ENCODE peak calls at places on chromosomes 3 and 15, in seven cellular contexts. One of them, this sample, is unnamed.

GRCh38 chr15:62344806-62345539 is 179.9 kb upstream of the C2CD4B start:
- DNase-seq in SK-N-SH: peak
- DNase-seq in T47D: peak
- DNase-seq in HepG2: peak
- DNase-seq in HCT116: peak
- DNase-seq in K562: peak
- DNase-seq in GM12878: peak
- DNase-seq in this sample: peak

GRCh38 chr3:158368271-158368670 is 202.7 kb upstream of the MLF1 start:
- DNase-seq in T47D: peak
- DNase-seq in HepG2: peak
- DNase-seq in K562: no peak
- DNase-seq in GM12878: no peak
- DNase-seq in SK-N-SH: peak
- DNase-seq in HCT116: no peak
- DNase-seq in this sample: no peak

GRCh38 chr3:9792405-9793160 is at the start of the genes ARPC4 and TADA3:
- DNase-seq in SK-N-SH: peak
- DNase-seq in T47D: peak
- DNase-seq in K562: peak
- DNase-seq in HepG2: peak
- DNase-seq in HCT116: peak
- DNase-seq in GM12878: peak
- DNase-seq in this sample: peak

GRCh38 chr3:108403921-108404320 is 106.5 kb downstream of the MYH15 start:
- DNase-seq in K562: no peak
- DNase-seq in HCT116: no peak
- DNase-seq in GM12878: no peak
- DNase-seq in SK-N-SH: no peak
- DNase-seq in T47D: no peak
- DNase-seq in HepG2: no peak
- DNase-seq in this sample: no peak

GRCh38 chr3:39592306-39592705 is 124.8 kb downstream of the MOBP start:
- DNase-seq in HepG2: no peak
- DNase-seq in T47D: peak
- DNase-seq in K562: no peak
- DNase-seq in GM12878: no peak
- DNase-seq in HCT116: no peak
- DNase-seq in SK-N-SH: no peak
- DNase-seq in this sample: no peak

GRCh38 chr3:130878464-130878863 is 15.4 kb upstream of the ATP2C1 start:
- DNase-seq in HCT116: no peak
- DNase-seq in GM12878: no peak
- DNase-seq in HepG2: no peak
- DNase-seq in K562: no peak
- DNase-seq in T47D: no peak
- DNase-seq in SK-N-SH: no peak
- DNase-seq in this sample: no peak

GRCh38 chr15:70245932-70246622 is 148.4 kb upstream of the TLE3 start:
- DNase-seq in GM12878: peak
- DNase-seq in T47D: no peak
- DNase-seq in HCT116: peak
- DNase-seq in HepG2: no peak
- DNase-seq in SK-N-SH: no peak
- DNase-seq in K562: no peak
- DNase-seq in this sample: no peak

GRCh38 chr15:65055201-65055870 is 10.1 kb downstream of the SLC51B start:
- DNase-seq in HCT116: no peak
- DNase-seq in K562: no peak
- DNase-seq in GM12878: no peak
- DNase-seq in T47D: peak
- DNase-seq in HepG2: no peak
- DNase-seq in SK-N-SH: peak
- DNase-seq in this sample: no peak

GRCh38 chr3:190301591-190301990 is 20.7 kb downstream of the CLDN1 start:
- DNase-seq in GM12878: no peak
- DNase-seq in K562: no peak
- DNase-seq in SK-N-SH: no peak
- DNase-seq in HepG2: no peak
- DNase-seq in HCT116: no peak
- DNase-seq in T47D: no peak
- DNase-seq in this sample: no peak

GRCh38 chr15:56781666-56782065 is 48.4 kb upstream of the ZNF280D start:
- DNase-seq in HepG2: no peak
- DNase-seq in K562: no peak
- DNase-seq in HCT116: no peak
- DNase-seq in T47D: no peak
- DNase-seq in GM12878: no peak
- DNase-seq in SK-N-SH: no peak
- DNase-seq in this sample: no peak

GRCh38 chr3:17740703-17741102 is 1.7 kb downstream of the TBC1D5 start:
- DNase-seq in GM12878: no peak
- DNase-seq in SK-N-SH: peak
- DNase-seq in HepG2: peak
- DNase-seq in T47D: peak
- DNase-seq in HCT116: no peak
- DNase-seq in K562: peak
- DNase-seq in this sample: no peak

GRCh38 chr3:130866327-130866726 is 27.6 kb upstream of the ATP2C1 start:
- DNase-seq in K562: no peak
- DNase-seq in SK-N-SH: no peak
- DNase-seq in T47D: no peak
- DNase-seq in HCT116: no peak
- DNase-seq in GM12878: no peak
- DNase-seq in HepG2: peak
- DNase-seq in this sample: no peak

GRCh38 chr15:84819791-84820190 is 2.6 kb downstream of the ALPK3 start:
- DNase-seq in T47D: no peak
- DNase-seq in HCT116: no peak
- DNase-seq in K562: no peak
- DNase-seq in GM12878: no peak
- DNase-seq in HepG2: no peak
- DNase-seq in SK-N-SH: no peak
- DNase-seq in this sample: no peak

GRCh38 chr3:24958910-24959447 is 464.3 kb upstream of the THRB start:
- DNase-seq in SK-N-SH: peak
- DNase-seq in T47D: no peak
- DNase-seq in GM12878: no peak
- DNase-seq in HepG2: no peak
- DNase-seq in K562: no peak
- DNase-seq in HCT116: no peak
- DNase-seq in this sample: no peak

GRCh38 chr15:88950600-88951160 is 37.5 kb upstream of the MFGE8 start:
- DNase-seq in GM12878: no peak
- DNase-seq in HCT116: no peak
- DNase-seq in HepG2: no peak
- DNase-seq in SK-N-SH: no peak
- DNase-seq in K562: no peak
- DNase-seq in T47D: no peak
- DNase-seq in this sample: no peak

GRCh38 chr15:64151727-64152506 is at the start of gene SNX22:
- DNase-seq in HepG2: no peak
- DNase-seq in SK-N-SH: peak
- DNase-seq in HCT116: no peak
- DNase-seq in GM12878: no peak
- DNase-seq in T47D: peak
- DNase-seq in K562: no peak
- DNase-seq in this sample: no peak

GRCh38 chr15:61038387-61038786 is 190.7 kb downstream of the RORA start:
- DNase-seq in HCT116: no peak
- DNase-seq in K562: no peak
- DNase-seq in GM12878: no peak
- DNase-seq in T47D: peak
- DNase-seq in SK-N-SH: peak
- DNase-seq in HepG2: no peak
- DNase-seq in this sample: no peak

GRCh38 chr3:123143669-123144411 is 57.9 kb upstream of the SEC22A start:
- DNase-seq in K562: no peak
- DNase-seq in SK-N-SH: no peak
- DNase-seq in HCT116: no peak
- DNase-seq in HepG2: peak
- DNase-seq in T47D: no peak
- DNase-seq in GM12878: no peak
- DNase-seq in this sample: peak

GRCh38 chr3:145893331-145893730 is 267.7 kb downstream of the PLOD2 start:
- DNase-seq in HCT116: no peak
- DNase-seq in GM12878: no peak
- DNase-seq in K562: no peak
- DNase-seq in T47D: no peak
- DNase-seq in SK-N-SH: no peak
- DNase-seq in HepG2: no peak
- DNase-seq in this sample: no peak

GRCh38 chr3:185549111-185549510 is 3.3 kb downstream of the LIPH start:
- DNase-seq in T47D: peak
- DNase-seq in HepG2: no peak
- DNase-seq in SK-N-SH: no peak
- DNase-seq in K562: peak
- DNase-seq in GM12878: no peak
- DNase-seq in HCT116: peak
- DNase-seq in this sample: no peak

GRCh38 chr15:23013681-23014080 is 25.7 kb downstream of the TUBGCP5 start:
- DNase-seq in GM12878: no peak
- DNase-seq in HCT116: no peak
- DNase-seq in SK-N-SH: no peak
- DNase-seq in T47D: no peak
- DNase-seq in HepG2: no peak
- DNase-seq in K562: no peak
- DNase-seq in this sample: no peak

GRCh38 chr15:75161788-75162414 is 39.8 kb upstream of the C15orf39 start:
- DNase-seq in T47D: no peak
- DNase-seq in HepG2: peak
- DNase-seq in SK-N-SH: no peak
- DNase-seq in K562: no peak
- DNase-seq in GM12878: no peak
- DNase-seq in HCT116: no peak
- DNase-seq in this sample: no peak

GRCh38 chr15:76753771-76754170 is 151.4 kb downstream of the SCAPER start:
- DNase-seq in SK-N-SH: no peak
- DNase-seq in K562: no peak
- DNase-seq in HCT116: no peak
- DNase-seq in HepG2: no peak
- DNase-seq in GM12878: no peak
- DNase-seq in T47D: no peak
- DNase-seq in this sample: no peak

GRCh38 chr3:32487781-32488526 is 14.7 kb downstream of the CMTM6 start:
- DNase-seq in HepG2: no peak
- DNase-seq in GM12878: no peak
- DNase-seq in T47D: no peak
- DNase-seq in K562: no peak
- DNase-seq in HCT116: no peak
- DNase-seq in SK-N-SH: no peak
- DNase-seq in this sample: no peak

GRCh38 chr15:49468440-49468839 is 45.4 kb downstream of the FGF7 start:
- DNase-seq in K562: no peak
- DNase-seq in SK-N-SH: peak
- DNase-seq in HCT116: no peak
- DNase-seq in GM12878: no peak
- DNase-seq in T47D: peak
- DNase-seq in HepG2: peak
- DNase-seq in this sample: no peak

GRCh38 chr15:42919794-42920280 is 741 bp downstream of the TTBK2 start:
- DNase-seq in SK-N-SH: peak
- DNase-seq in K562: no peak
- DNase-seq in HepG2: peak
- DNase-seq in T47D: peak
- DNase-seq in GM12878: no peak
- DNase-seq in HCT116: no peak
- DNase-seq in this sample: no peak

DNA sequence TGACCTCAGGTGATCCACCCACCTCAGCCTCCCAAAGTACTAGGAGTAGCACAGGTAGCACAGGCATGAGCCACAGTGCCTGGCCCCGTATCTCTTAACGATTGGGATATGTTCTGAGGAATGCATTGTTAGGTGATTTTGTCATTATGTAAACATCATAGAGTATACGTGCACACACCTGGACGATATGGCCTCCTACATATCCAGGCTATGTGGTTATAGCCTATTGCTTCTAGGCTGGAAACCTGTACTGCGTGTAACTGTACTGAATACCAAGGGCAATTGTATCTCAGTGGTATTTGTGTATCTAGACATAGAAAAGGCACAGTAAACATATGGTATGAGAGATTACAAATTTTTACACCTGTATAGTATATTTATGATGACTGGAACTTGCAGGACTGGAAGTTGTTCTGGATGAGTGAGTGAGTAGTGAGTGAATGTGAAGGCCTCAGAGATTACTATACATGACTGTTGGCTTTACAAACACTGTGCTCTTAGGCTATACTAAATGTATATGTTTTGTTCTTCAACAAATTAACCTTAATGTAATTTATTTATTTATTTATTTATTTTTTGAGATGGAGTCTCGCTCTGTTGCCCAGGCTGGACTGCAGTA is 120.7 kb downstream of the MBNL1 start:
- DNase-seq in HepG2: no peak
- DNase-seq in K562: no peak
- DNase-seq in GM12878: no peak
- DNase-seq in SK-N-SH: no peak
- DNase-seq in T47D: peak
- DNase-seq in HCT116: no peak
- DNase-seq in this sample: no peak
- TF ChIP-seq JUND in HepG2: no peak
- TF ChIP-seq JUND in K562: no peak
- TF ChIP-seq JUND in GM12878: no peak
- TF ChIP-seq JUND in SK-N-SH: no peak
- TF ChIP-seq JUND in T47D: no peak
- TF ChIP-seq JUND in HCT116: no peak
- TF ChIP-seq JUND in this sample: no peak

GRCh38 chr3:101928890-101929289 is 79.6 kb downstream of the NFKBIZ start:
- DNase-seq in T47D: no peak
- DNase-seq in K562: no peak
- DNase-seq in SK-N-SH: no peak
- DNase-seq in HepG2: no peak
- DNase-seq in GM12878: no peak
- DNase-seq in HCT116: no peak
- DNase-seq in this sample: no peak
- TF ChIP-seq JUND in T47D: no peak
- TF ChIP-seq JUND in K562: no peak
- TF ChIP-seq JUND in SK-N-SH: peak
- TF ChIP-seq JUND in HepG2: no peak
- TF ChIP-seq JUND in GM12878: no peak
- TF ChIP-seq JUND in HCT116: no peak
- TF ChIP-seq JUND in this sample: no peak

GRCh38 chr3:45987368-45988099 is 8.1 kb downstream of the FYCO1 start:
- DNase-seq in T47D: no peak
- DNase-seq in GM12878: no peak
- DNase-seq in K562: no peak
- DNase-seq in HepG2: peak
- DNase-seq in SK-N-SH: no peak
- DNase-seq in HCT116: no peak
- DNase-seq in this sample: no peak
- TF ChIP-seq JUND in T47D: no peak
- TF ChIP-seq JUND in GM12878: no peak
- TF ChIP-seq JUND in K562: no peak
- TF ChIP-seq JUND in HepG2: no peak
- TF ChIP-seq JUND in SK-N-SH: no peak
- TF ChIP-seq JUND in HCT116: no peak
- TF ChIP-seq JUND in this sample: no peak

DNA sequence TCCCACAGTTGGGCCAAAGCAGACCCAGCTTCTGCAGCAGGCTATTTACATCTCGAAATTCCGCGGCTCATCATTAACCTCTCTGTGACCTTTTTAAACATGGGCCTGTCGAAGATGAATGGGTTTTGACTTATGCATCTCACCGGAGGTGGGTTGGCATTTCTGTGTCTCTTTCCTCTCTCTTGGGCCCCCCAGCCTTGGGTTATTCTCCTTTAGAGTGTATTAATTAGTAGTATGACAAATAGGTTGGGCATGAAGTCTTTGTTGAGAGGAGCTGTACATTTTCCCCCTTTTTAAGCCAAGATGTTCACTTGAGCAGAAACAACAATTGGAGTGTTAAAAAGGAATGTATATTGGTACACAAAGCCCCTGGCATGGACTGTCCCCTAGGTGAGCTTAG is 9.8 kb downstream of the SMAD6 start:
- DNase-seq in HCT116: no peak
- DNase-seq in HepG2: no peak
- DNase-seq in GM12878: no peak
- DNase-seq in SK-N-SH: no peak
- DNase-seq in K562: no peak
- DNase-seq in T47D: no peak
- DNase-seq in this sample: no peak
- TF ChIP-seq JUND in HCT116: no peak
- TF ChIP-seq JUND in HepG2: no peak
- TF ChIP-seq JUND in GM12878: no peak
- TF ChIP-seq JUND in SK-N-SH: no peak
- TF ChIP-seq JUND in K562: no peak
- TF ChIP-seq JUND in T47D: no peak
- TF ChIP-seq JUND in this sample: no peak